ENCODE peak calls at places on chromosomes 4 and X, in ten cellular contexts. U is NCI-H2081, Q is NCI-H1092, G is AG20443, O is HFFc6, X is uterus, C is mesendoderm, Y is NCI-H82, F is mucosa of gallbladder, V is T-helper 2 cell. D is an unnamed sample.

GRCh38 chrX:50448565-50448964 is 22.1 kb downstream of the DGKK start:
- DNase-seq in O (no peak), C (peak), X (no peak), F (no peak), Q (no peak), U (no peak), V (no peak), Y (peak), G (no peak), D (no peak)

GRCh38 chrX:14032383-14032782 is 2.7 kb upstream of the GEMIN8 start:
- DNase-seq in C (peak), Q (peak), X (peak), V (peak), U (peak), F (peak), O (peak), G (no peak), Y (peak), D (peak)

GRCh38 chr4:92047209-92047877 is 256.4 kb upstream of the GRID2 start:
- DNase-seq in X (no peak), Q (no peak), C (peak), F (no peak), Y (no peak), O (no peak), G (no peak), V (no peak), U (no peak), D (no peak)

GRCh38 chr4:34158883-34159282 is 2085.4 kb downstream of the ARAP2 start:
- DNase-seq in Q (no peak), U (no peak), Y (no peak), G (no peak), F (no peak), X (no peak), V (no peak), O (peak), C (no peak), D (no peak)

GRCh38 chrX:9997524-9997923 is 30.4 kb downstream of the CLDN34 start:
- DNase-seq in C (no peak), Y (no peak), Q (no peak), O (no peak), V (peak), G (no peak), X (no peak), F (no peak), U (no peak), D (no peak)

GRCh38 chr4:138639018-138639876 is 376.3 kb upstream of the NOCT start:
- DNase-seq in Y (no peak), C (no peak), F (no peak), Q (no peak), O (peak), U (no peak), X (no peak), G (peak), V (no peak), D (no peak)

GRCh38 chr4:82710202-82710929 is 88.2 kb downstream of the SCD5 start:
- DNase-seq in O (no peak), C (peak), U (no peak), F (no peak), G (no peak), Y (no peak), X (no peak), V (no peak), Q (no peak), D (no peak)

GRCh38 chrX:30930679-30931078 is 41.6 kb upstream of the TAB3 start:
- DNase-seq in X (no peak), G (no peak), U (no peak), V (no peak), F (no peak), Q (no peak), O (no peak), C (no peak), Y (no peak), D (no peak)

GRCh38 chrX:17484592-17484991 is 109.6 kb downstream of the NHS start:
- DNase-seq in C (no peak), G (no peak), Q (no peak), F (no peak), O (no peak), U (no peak), Y (no peak), V (no peak), X (no peak), D (no peak)

GRCh38 chrX:44946771-44947170 is 73.8 kb downstream of the KDM6A start:
- DNase-seq in C (no peak), V (no peak), U (no peak), G (no peak), X (no peak), F (no peak), O (no peak), Q (no peak), Y (no peak), D (no peak)

GRCh38 chrX:151634937-151635336 is 60.3 kb upstream of the PRRG3 start:
- DNase-seq in X (no peak), C (no peak), Q (no peak), V (no peak), O (no peak), F (no peak), U (no peak), Y (no peak), G (no peak), D (no peak)

GRCh38 chr4:158873795-158874359 is 105.1 kb downstream of the FNIP2 start:
- DNase-seq in G (peak), U (no peak), Y (no peak), Q (no peak), C (peak), F (no peak), O (peak), V (no peak), X (no peak), D (no peak)

GRCh38 chrX:150456941-150457340 is 93.8 kb downstream of the MAMLD1 start:
- DNase-seq in Y (no peak), X (no peak), G (no peak), C (no peak), O (no peak), V (no peak), U (no peak), Q (no peak), F (peak), D (no peak)

GRCh38 chr4:122117743-122118142 is 34.4 kb upstream of the BLTP1 start:
- DNase-seq in V (no peak), F (no peak), O (no peak), G (peak), C (no peak), Y (no peak), U (no peak), Q (no peak), X (no peak), D (no peak)

GRCh38 chr4:15961778-15962510 is 1.0 kb downstream of the FGFBP2 start:
- DNase-seq in U (no peak), F (no peak), V (no peak), G (no peak), Y (no peak), O (no peak), Q (no peak), C (peak), X (no peak), D (peak)

GRCh38 chr4:108393870-108394269 is 225.1 kb upstream of the LEF1 start:
- DNase-seq in V (no peak), F (no peak), G (no peak), O (no peak), U (no peak), Q (no peak), Y (no peak), X (no peak), C (no peak), D (no peak)

GRCh38 chr4:108693819-108694218 is 43.4 kb downstream of the OSTC start:
- DNase-seq in Q (no peak), C (no peak), V (no peak), U (no peak), O (no peak), G (no peak), F (no peak), X (no peak), Y (no peak), D (no peak)

GRCh38 chrX:115642895-115643530 is 82.0 kb downstream of the PLS3 start:
- DNase-seq in G (peak), Y (peak), F (peak), O (peak), V (no peak), Q (peak), U (peak), C (peak), X (peak), D (no peak)

GRCh38 chr4:125658773-125659172 is 344.0 kb downstream of the FAT4 start:
- DNase-seq in F (no peak), V (no peak), X (no peak), U (no peak), Q (no peak), O (no peak), G (no peak), Y (no peak), C (peak), D (no peak)

GRCh38 chr4:124243671-124244366 is 468.7 kb downstream of the ANKRD50 start:
- DNase-seq in U (no peak), X (no peak), Y (no peak), G (no peak), F (no peak), O (no peak), C (no peak), Q (no peak), V (no peak), D (no peak)

GRCh38 chrX:146054311-146054710 is 236.7 kb downstream of the SLITRK2 start:
- DNase-seq in F (no peak), U (no peak), Y (peak), O (no peak), C (no peak), Q (no peak), G (no peak), V (no peak), X (no peak), D (no peak)

GRCh38 chrX:110394653-110395052 is 36.0 kb downstream of the RTL9 start:
- DNase-seq in O (peak), U (no peak), G (no peak), V (no peak), C (no peak), F (no peak), Y (peak), Q (no peak), X (no peak), D (no peak)

GRCh38 chrX:148133099-148133725 is 152.1 kb downstream of the FMR1NB start:
- DNase-seq in V (no peak), G (peak), X (no peak), Y (peak), C (peak), Q (no peak), O (no peak), U (no peak), F (no peak), D (no peak)